ENCODE peak calls at places on chromosome 19, in seven cellular contexts. One of them, this sample, is unnamed.

GRCh38 chr19:57171551-57172081 is 4.3 kb upstream of the DUXA start:
- DNase-seq in HuH-7.5: peak
- DNase-seq in stimulated activated CD8-positive, alpha-beta memory T cell treated with anti-CD3 and anti-CD28 coated beads, Interleukin-4, amount 100 ng/mL, for 1 hour: no peak
- DNase-seq in CD4-positive, alpha-beta T cell: no peak
- DNase-seq in memory B cell: peak
- DNase-seq in cardiac fibroblast: peak
- DNase-seq in GM18507: no peak
- DNase-seq in this sample: no peak

GRCh38 chr19:2003901-2004300 is 11.6 kb downstream of the BTBD2 start:
- DNase-seq in HuH-7.5: no peak
- DNase-seq in stimulated activated CD8-positive, alpha-beta memory T cell treated with anti-CD3 and anti-CD28 coated beads, Interleukin-4, amount 100 ng/mL, for 1 hour: no peak
- DNase-seq in CD4-positive, alpha-beta T cell: no peak
- DNase-seq in memory B cell: no peak
- DNase-seq in cardiac fibroblast: no peak
- DNase-seq in GM18507: no peak
- DNase-seq in this sample: no peak

GRCh38 chr19:43774103-43774939 is 6.5 kb downstream of the KCNN4 start:
- DNase-seq in HuH-7.5: peak
- DNase-seq in stimulated activated CD8-positive, alpha-beta memory T cell treated with anti-CD3 and anti-CD28 coated beads, Interleukin-4, amount 100 ng/mL, for 1 hour: no peak
- DNase-seq in CD4-positive, alpha-beta T cell: no peak
- DNase-seq in memory B cell: no peak
- DNase-seq in cardiac fibroblast: peak
- DNase-seq in GM18507: no peak
- DNase-seq in this sample: no peak

GRCh38 chr19:12773571-12773970 is 1.8 kb downstream of the HOOK2 start:
- DNase-seq in HuH-7.5: no peak
- DNase-seq in stimulated activated CD8-positive, alpha-beta memory T cell treated with anti-CD3 and anti-CD28 coated beads, Interleukin-4, amount 100 ng/mL, for 1 hour: no peak
- DNase-seq in CD4-positive, alpha-beta T cell: no peak
- DNase-seq in memory B cell: no peak
- DNase-seq in cardiac fibroblast: peak
- DNase-seq in GM18507: no peak
- DNase-seq in this sample: no peak

GRCh38 chr19:5130371-5131030 is 161.6 kb downstream of the KDM4B start:
- DNase-seq in HuH-7.5: no peak
- DNase-seq in stimulated activated CD8-positive, alpha-beta memory T cell treated with anti-CD3 and anti-CD28 coated beads, Interleukin-4, amount 100 ng/mL, for 1 hour: peak
- DNase-seq in CD4-positive, alpha-beta T cell: peak
- DNase-seq in memory B cell: peak
- DNase-seq in cardiac fibroblast: no peak
- DNase-seq in GM18507: no peak
- DNase-seq in this sample: peak

GRCh38 chr19:30361721-30362120 is 10.5 kb upstream of the ZNF536 start:
- DNase-seq in HuH-7.5: no peak
- DNase-seq in stimulated activated CD8-positive, alpha-beta memory T cell treated with anti-CD3 and anti-CD28 coated beads, Interleukin-4, amount 100 ng/mL, for 1 hour: no peak
- DNase-seq in CD4-positive, alpha-beta T cell: no peak
- DNase-seq in memory B cell: no peak
- DNase-seq in cardiac fibroblast: no peak
- DNase-seq in GM18507: no peak
- DNase-seq in this sample: no peak

GRCh38 chr19:43483281-43483680 is 17.9 kb upstream of the LYPD3 start:
- DNase-seq in HuH-7.5: no peak
- DNase-seq in stimulated activated CD8-positive, alpha-beta memory T cell treated with anti-CD3 and anti-CD28 coated beads, Interleukin-4, amount 100 ng/mL, for 1 hour: no peak
- DNase-seq in CD4-positive, alpha-beta T cell: no peak
- DNase-seq in memory B cell: no peak
- DNase-seq in cardiac fibroblast: no peak
- DNase-seq in GM18507: no peak
- DNase-seq in this sample: no peak

GRCh38 chr19:40539070-40539469 is 37.6 kb upstream of the SHKBP1 start:
- DNase-seq in HuH-7.5: no peak
- DNase-seq in stimulated activated CD8-positive, alpha-beta memory T cell treated with anti-CD3 and anti-CD28 coated beads, Interleukin-4, amount 100 ng/mL, for 1 hour: no peak
- DNase-seq in CD4-positive, alpha-beta T cell: no peak
- DNase-seq in memory B cell: no peak
- DNase-seq in cardiac fibroblast: no peak
- DNase-seq in GM18507: no peak
- DNase-seq in this sample: no peak

GRCh38 chr19:45953676-45954075 is 20.0 kb downstream of the NOVA2 start:
- DNase-seq in HuH-7.5: no peak
- DNase-seq in stimulated activated CD8-positive, alpha-beta memory T cell treated with anti-CD3 and anti-CD28 coated beads, Interleukin-4, amount 100 ng/mL, for 1 hour: no peak
- DNase-seq in CD4-positive, alpha-beta T cell: no peak
- DNase-seq in memory B cell: no peak
- DNase-seq in cardiac fibroblast: no peak
- DNase-seq in GM18507: no peak
- DNase-seq in this sample: no peak

GRCh38 chr19:53881482-53882390 is at the start of gene PRKCG:
- DNase-seq in HuH-7.5: peak
- DNase-seq in stimulated activated CD8-positive, alpha-beta memory T cell treated with anti-CD3 and anti-CD28 coated beads, Interleukin-4, amount 100 ng/mL, for 1 hour: no peak
- DNase-seq in CD4-positive, alpha-beta T cell: peak
- DNase-seq in memory B cell: no peak
- DNase-seq in cardiac fibroblast: no peak
- DNase-seq in GM18507: no peak
- DNase-seq in this sample: no peak

GRCh38 chr19:39296055-39296645 is at the start of gene IFNL1:
- DNase-seq in HuH-7.5: no peak
- DNase-seq in stimulated activated CD8-positive, alpha-beta memory T cell treated with anti-CD3 and anti-CD28 coated beads, Interleukin-4, amount 100 ng/mL, for 1 hour: no peak
- DNase-seq in CD4-positive, alpha-beta T cell: no peak
- DNase-seq in memory B cell: no peak
- DNase-seq in cardiac fibroblast: no peak
- DNase-seq in GM18507: no peak
- DNase-seq in this sample: no peak

GRCh38 chr19:4241824-4242430 is 5.0 kb upstream of the YJU2 start:
- DNase-seq in HuH-7.5: no peak
- DNase-seq in stimulated activated CD8-positive, alpha-beta memory T cell treated with anti-CD3 and anti-CD28 coated beads, Interleukin-4, amount 100 ng/mL, for 1 hour: no peak
- DNase-seq in CD4-positive, alpha-beta T cell: no peak
- DNase-seq in memory B cell: no peak
- DNase-seq in cardiac fibroblast: no peak
- DNase-seq in GM18507: no peak
- DNase-seq in this sample: no peak

GRCh38 chr19:6181119-6181518 is 45.7 kb downstream of the ACSBG2 start:
- DNase-seq in HuH-7.5: no peak
- DNase-seq in stimulated activated CD8-positive, alpha-beta memory T cell treated with anti-CD3 and anti-CD28 coated beads, Interleukin-4, amount 100 ng/mL, for 1 hour: no peak
- DNase-seq in CD4-positive, alpha-beta T cell: no peak
- DNase-seq in memory B cell: no peak
- DNase-seq in cardiac fibroblast: no peak
- DNase-seq in GM18507: no peak
- DNase-seq in this sample: no peak

GRCh38 chr19:10107817-10108367 is 1.7 kb downstream of the PPAN start:
- DNase-seq in HuH-7.5: peak
- DNase-seq in stimulated activated CD8-positive, alpha-beta memory T cell treated with anti-CD3 and anti-CD28 coated beads, Interleukin-4, amount 100 ng/mL, for 1 hour: no peak
- DNase-seq in CD4-positive, alpha-beta T cell: no peak
- DNase-seq in memory B cell: no peak
- DNase-seq in cardiac fibroblast: no peak
- DNase-seq in GM18507: no peak
- DNase-seq in this sample: no peak

GRCh38 chr19:22286151-22286810 is at the start of gene ZNF729:
- DNase-seq in HuH-7.5: no peak
- DNase-seq in stimulated activated CD8-positive, alpha-beta memory T cell treated with anti-CD3 and anti-CD28 coated beads, Interleukin-4, amount 100 ng/mL, for 1 hour: no peak
- DNase-seq in CD4-positive, alpha-beta T cell: no peak
- DNase-seq in memory B cell: no peak
- DNase-seq in cardiac fibroblast: no peak
- DNase-seq in GM18507: no peak
- DNase-seq in this sample: no peak

GRCh38 chr19:7366701-7367420 is 18.1 kb downstream of the ARHGEF18 start:
- DNase-seq in HuH-7.5: no peak
- DNase-seq in stimulated activated CD8-positive, alpha-beta memory T cell treated with anti-CD3 and anti-CD28 coated beads, Interleukin-4, amount 100 ng/mL, for 1 hour: no peak
- DNase-seq in CD4-positive, alpha-beta T cell: no peak
- DNase-seq in memory B cell: peak
- DNase-seq in cardiac fibroblast: peak
- DNase-seq in GM18507: no peak
- DNase-seq in this sample: no peak

GRCh38 chr19:3765121-3765520 is 2.6 kb downstream of the MRPL54 start:
- DNase-seq in HuH-7.5: no peak
- DNase-seq in stimulated activated CD8-positive, alpha-beta memory T cell treated with anti-CD3 and anti-CD28 coated beads, Interleukin-4, amount 100 ng/mL, for 1 hour: no peak
- DNase-seq in CD4-positive, alpha-beta T cell: no peak
- DNase-seq in memory B cell: no peak
- DNase-seq in cardiac fibroblast: no peak
- DNase-seq in GM18507: no peak
- DNase-seq in this sample: no peak

GRCh38 chr19:51163257-51163656 is 21.2 kb downstream of the SIGLEC7 start:
- DNase-seq in HuH-7.5: no peak
- DNase-seq in stimulated activated CD8-positive, alpha-beta memory T cell treated with anti-CD3 and anti-CD28 coated beads, Interleukin-4, amount 100 ng/mL, for 1 hour: no peak
- DNase-seq in CD4-positive, alpha-beta T cell: no peak
- DNase-seq in memory B cell: no peak
- DNase-seq in cardiac fibroblast: no peak
- DNase-seq in GM18507: no peak
- DNase-seq in this sample: no peak

GRCh38 chr19:55353803-55354697 is 469 bp downstream of the COX6B2 start:
- DNase-seq in HuH-7.5: peak
- DNase-seq in stimulated activated CD8-positive, alpha-beta memory T cell treated with anti-CD3 and anti-CD28 coated beads, Interleukin-4, amount 100 ng/mL, for 1 hour: no peak
- DNase-seq in CD4-positive, alpha-beta T cell: peak
- DNase-seq in memory B cell: peak
- DNase-seq in cardiac fibroblast: peak
- DNase-seq in GM18507: peak
- DNase-seq in this sample: no peak

GRCh38 chr19:3176715-3177501 is 1.7 kb upstream of the S1PR4 start:
- DNase-seq in HuH-7.5: no peak
- DNase-seq in stimulated activated CD8-positive, alpha-beta memory T cell treated with anti-CD3 and anti-CD28 coated beads, Interleukin-4, amount 100 ng/mL, for 1 hour: peak
- DNase-seq in CD4-positive, alpha-beta T cell: peak
- DNase-seq in memory B cell: no peak
- DNase-seq in cardiac fibroblast: peak
- DNase-seq in GM18507: no peak
- DNase-seq in this sample: no peak

GRCh38 chr19:50694815-50695145 is 24.8 kb downstream of the SHANK1 start:
- DNase-seq in HuH-7.5: no peak
- DNase-seq in stimulated activated CD8-positive, alpha-beta memory T cell treated with anti-CD3 and anti-CD28 coated beads, Interleukin-4, amount 100 ng/mL, for 1 hour: no peak
- DNase-seq in CD4-positive, alpha-beta T cell: no peak
- DNase-seq in memory B cell: no peak
- DNase-seq in cardiac fibroblast: no peak
- DNase-seq in GM18507: no peak
- DNase-seq in this sample: no peak

GRCh38 chr19:18194554-18195238 is 1.7 kb downstream of the MPV17L2 start:
- DNase-seq in HuH-7.5: no peak
- DNase-seq in stimulated activated CD8-positive, alpha-beta memory T cell treated with anti-CD3 and anti-CD28 coated beads, Interleukin-4, amount 100 ng/mL, for 1 hour: no peak
- DNase-seq in CD4-positive, alpha-beta T cell: no peak
- DNase-seq in memory B cell: peak
- DNase-seq in cardiac fibroblast: peak
- DNase-seq in GM18507: no peak
- DNase-seq in this sample: no peak

GRCh38 chr19:19418548-19419260 is 13.2 kb downstream of the GATAD2A start:
- DNase-seq in HuH-7.5: no peak
- DNase-seq in stimulated activated CD8-positive, alpha-beta memory T cell treated with anti-CD3 and anti-CD28 coated beads, Interleukin-4, amount 100 ng/mL, for 1 hour: no peak
- DNase-seq in CD4-positive, alpha-beta T cell: no peak
- DNase-seq in memory B cell: no peak
- DNase-seq in cardiac fibroblast: no peak
- DNase-seq in GM18507: no peak
- DNase-seq in this sample: no peak

GRCh38 chr19:35240322-35240721 is 8.5 kb upstream of the LSR start:
- DNase-seq in HuH-7.5: no peak
- DNase-seq in stimulated activated CD8-positive, alpha-beta memory T cell treated with anti-CD3 and anti-CD28 coated beads, Interleukin-4, amount 100 ng/mL, for 1 hour: no peak
- DNase-seq in CD4-positive, alpha-beta T cell: no peak
- DNase-seq in memory B cell: no peak
- DNase-seq in cardiac fibroblast: no peak
- DNase-seq in GM18507: no peak
- DNase-seq in this sample: no peak

GRCh38 chr19:8486661-8487136 is 15.7 kb downstream of the PRAM1 start:
- DNase-seq in HuH-7.5: no peak
- DNase-seq in stimulated activated CD8-positive, alpha-beta memory T cell treated with anti-CD3 and anti-CD28 coated beads, Interleukin-4, amount 100 ng/mL, for 1 hour: no peak
- DNase-seq in CD4-positive, alpha-beta T cell: no peak
- DNase-seq in memory B cell: no peak
- DNase-seq in cardiac fibroblast: no peak
- DNase-seq in GM18507: no peak
- DNase-seq in this sample: no peak

GRCh38 chr19:16199275-16199932 is 1.7 kb downstream of the AP1M1 start:
- DNase-seq in HuH-7.5: no peak
- DNase-seq in stimulated activated CD8-positive, alpha-beta memory T cell treated with anti-CD3 and anti-CD28 coated beads, Interleukin-4, amount 100 ng/mL, for 1 hour: no peak
- DNase-seq in CD4-positive, alpha-beta T cell: no peak
- DNase-seq in memory B cell: no peak
- DNase-seq in cardiac fibroblast: no peak
- DNase-seq in GM18507: no peak
- DNase-seq in this sample: no peak

GRCh38 chr19:52640916-52641315 is 2.8 kb upstream of the ZNF83 start:
- DNase-seq in HuH-7.5: no peak
- DNase-seq in stimulated activated CD8-positive, alpha-beta memory T cell treated with anti-CD3 and anti-CD28 coated beads, Interleukin-4, amount 100 ng/mL, for 1 hour: no peak
- DNase-seq in CD4-positive, alpha-beta T cell: no peak
- DNase-seq in memory B cell: no peak
- DNase-seq in cardiac fibroblast: no peak
- DNase-seq in GM18507: no peak
- DNase-seq in this sample: no peak

GRCh38 chr19:411723-412355 is 2.9 kb upstream of the C2CD4C start:
- DNase-seq in HuH-7.5: no peak
- DNase-seq in stimulated activated CD8-positive, alpha-beta memory T cell treated with anti-CD3 and anti-CD28 coated beads, Interleukin-4, amount 100 ng/mL, for 1 hour: no peak
- DNase-seq in CD4-positive, alpha-beta T cell: no peak
- DNase-seq in memory B cell: no peak
- DNase-seq in cardiac fibroblast: no peak
- DNase-seq in GM18507: no peak
- DNase-seq in this sample: no peak

GRCh38 chr19:10985502-10985901 is 24.7 kb downstream of the SMARCA4 start:
- DNase-seq in HuH-7.5: no peak
- DNase-seq in stimulated activated CD8-positive, alpha-beta memory T cell treated with anti-CD3 and anti-CD28 coated beads, Interleukin-4, amount 100 ng/mL, for 1 hour: no peak
- DNase-seq in CD4-positive, alpha-beta T cell: no peak
- DNase-seq in memory B cell: no peak
- DNase-seq in cardiac fibroblast: no peak
- DNase-seq in GM18507: no peak
- DNase-seq in this sample: no peak

GRCh38 chr19:53865523-53865917 is 2.2 kb upstream of the MYADM start:
- DNase-seq in HuH-7.5: no peak
- DNase-seq in stimulated activated CD8-positive, alpha-beta memory T cell treated with anti-CD3 and anti-CD28 coated beads, Interleukin-4, amount 100 ng/mL, for 1 hour: no peak
- DNase-seq in CD4-positive, alpha-beta T cell: no peak
- DNase-seq in memory B cell: no peak
- DNase-seq in cardiac fibroblast: no peak
- DNase-seq in GM18507: no peak
- DNase-seq in this sample: no peak

GRCh38 chr19:46975918-46976782 is 43.5 kb upstream of the NPAS1 start:
- DNase-seq in HuH-7.5: peak
- DNase-seq in stimulated activated CD8-positive, alpha-beta memory T cell treated with anti-CD3 and anti-CD28 coated beads, Interleukin-4, amount 100 ng/mL, for 1 hour: no peak
- DNase-seq in CD4-positive, alpha-beta T cell: no peak
- DNase-seq in memory B cell: no peak
- DNase-seq in cardiac fibroblast: peak
- DNase-seq in GM18507: no peak
- DNase-seq in this sample: no peak

GRCh38 chr19:56321981-56322558 is 7.4 kb upstream of the ZSCAN5A start:
- DNase-seq in HuH-7.5: no peak
- DNase-seq in stimulated activated CD8-positive, alpha-beta memory T cell treated with anti-CD3 and anti-CD28 coated beads, Interleukin-4, amount 100 ng/mL, for 1 hour: no peak
- DNase-seq in CD4-positive, alpha-beta T cell: no peak
- DNase-seq in memory B cell: no peak
- DNase-seq in cardiac fibroblast: no peak
- DNase-seq in GM18507: no peak
- DNase-seq in this sample: no peak

GRCh38 chr19:5605362-5605761 is 17.2 kb downstream of the SAFB2 start:
- DNase-seq in HuH-7.5: no peak
- DNase-seq in stimulated activated CD8-positive, alpha-beta memory T cell treated with anti-CD3 and anti-CD28 coated beads, Interleukin-4, amount 100 ng/mL, for 1 hour: no peak
- DNase-seq in CD4-positive, alpha-beta T cell: no peak
- DNase-seq in memory B cell: no peak
- DNase-seq in cardiac fibroblast: no peak
- DNase-seq in GM18507: no peak
- DNase-seq in this sample: no peak

GRCh38 chr19:35509018-35509652 is 4.3 kb downstream of the DMKN start:
- DNase-seq in HuH-7.5: peak
- DNase-seq in stimulated activated CD8-positive, alpha-beta memory T cell treated with anti-CD3 and anti-CD28 coated beads, Interleukin-4, amount 100 ng/mL, for 1 hour: no peak
- DNase-seq in CD4-positive, alpha-beta T cell: peak
- DNase-seq in memory B cell: no peak
- DNase-seq in cardiac fibroblast: no peak
- DNase-seq in GM18507: peak
- DNase-seq in this sample: peak

GRCh38 chr19:40553885-40554857 is 22.5 kb upstream of the SHKBP1 start:
- DNase-seq in HuH-7.5: no peak
- DNase-seq in stimulated activated CD8-positive, alpha-beta memory T cell treated with anti-CD3 and anti-CD28 coated beads, Interleukin-4, amount 100 ng/mL, for 1 hour: no peak
- DNase-seq in CD4-positive, alpha-beta T cell: no peak
- DNase-seq in memory B cell: no peak
- DNase-seq in cardiac fibroblast: no peak
- DNase-seq in GM18507: no peak
- DNase-seq in this sample: no peak

This sample was measured in GM12864.